ENCODE peak calls at places on chromosomes 11 and 22, in ten cellular contexts. Q, B, J, R, Y, P, Z, K, F and H are unnamed samples.

GRCh38 chr22:44336962-44337657 is 24.4 kb upstream of the SHISAL1 start:
- DNase-seq in Q (no peak), B (no peak), J (no peak), R (no peak), Y (no peak), P (no peak), Z (no peak), K (no peak), F (no peak), H (no peak)

GRCh38 chr11:129917231-129917630 is 21.9 kb upstream of the NFRKB start:
- DNase-seq in Q (no peak), B (no peak), J (no peak), R (no peak), Y (no peak), P (no peak), Z (no peak), K (no peak), F (no peak), H (no peak)

GRCh38 chr11:63508009-63508408 is 2.1 kb downstream of the LGALS12 start:
- DNase-seq in Q (peak; percentile 65), B (peak; percentile 27), J (peak; percentile 72), R (no peak), Y (no peak), P (no peak), Z (no peak), K (peak; percentile 37), F (no peak), H (no peak)

GRCh38 chr11:17568944-17569343 is 21.9 kb downstream of the OTOG start:
- DNase-seq in Q (no peak), B (no peak), J (no peak), R (no peak), Y (no peak), P (no peak), Z (no peak), K (no peak), F (no peak), H (no peak)

GRCh38 chr22:20211409-20211996 is 56.6 kb downstream of the RTN4R start:
- DNase-seq in Q (no peak), B (no peak), J (no peak), R (no peak), Y (no peak), P (no peak), Z (no peak), K (no peak), F (no peak), H (no peak)

GRCh38 chr11:114077482-114078305 is 18.2 kb downstream of the ZBTB16 start:
- DNase-seq in Q (no peak), B (no peak), J (no peak), R (no peak), Y (no peak), P (no peak), Z (no peak), K (no peak), F (no peak), H (no peak)

GRCh38 chr11:96761451-96761850 is 371.6 kb downstream of the JRKL start:
- DNase-seq in Q (no peak), B (no peak), J (no peak), R (no peak), Y (no peak), P (no peak), Z (no peak), K (no peak), F (no peak), H (no peak)

GRCh38 chr22:20463324-20464095 is 25.9 kb upstream of the SCARF2 start:
- DNase-seq in Q (no peak), B (no peak), J (no peak), R (no peak), Y (peak; percentile 52), P (no peak), Z (no peak), K (no peak), F (no peak), H (no peak)

GRCh38 chr22:35950262-35950661 is 78.4 kb downstream of the RBFOX2 start:
- DNase-seq in Q (no peak), B (no peak), J (no peak), R (no peak), Y (no peak), P (no peak), Z (no peak), K (no peak), F (no peak), H (no peak)

GRCh38 chr11:10488121-10488580 is 33.1 kb downstream of the AMPD3 start:
- DNase-seq in Q (no peak), B (no peak), J (peak; percentile 64), R (no peak), Y (no peak), P (no peak), Z (no peak), K (no peak), F (no peak), H (no peak)

GRCh38 chr22:41146573-41146972 is 54.2 kb downstream of the EP300 start:
- DNase-seq in Q (peak; percentile 10), B (no peak), J (no peak), R (no peak), Y (no peak), P (no peak), Z (no peak), K (no peak), F (no peak), H (no peak)

GRCh38 chr11:20077973-20078372 is 82.3 kb downstream of the DBX1 start:
- DNase-seq in Q (no peak), B (no peak), J (no peak), R (no peak), Y (no peak), P (no peak), Z (no peak), K (no peak), F (no peak), H (no peak)
- TF ChIP-seq CTCF in Q (no peak), B (no peak), J (no peak), R (no peak), Y (no peak), P (no peak), Z (no peak), K (no peak), F (no peak), H (no peak)

DNA sequence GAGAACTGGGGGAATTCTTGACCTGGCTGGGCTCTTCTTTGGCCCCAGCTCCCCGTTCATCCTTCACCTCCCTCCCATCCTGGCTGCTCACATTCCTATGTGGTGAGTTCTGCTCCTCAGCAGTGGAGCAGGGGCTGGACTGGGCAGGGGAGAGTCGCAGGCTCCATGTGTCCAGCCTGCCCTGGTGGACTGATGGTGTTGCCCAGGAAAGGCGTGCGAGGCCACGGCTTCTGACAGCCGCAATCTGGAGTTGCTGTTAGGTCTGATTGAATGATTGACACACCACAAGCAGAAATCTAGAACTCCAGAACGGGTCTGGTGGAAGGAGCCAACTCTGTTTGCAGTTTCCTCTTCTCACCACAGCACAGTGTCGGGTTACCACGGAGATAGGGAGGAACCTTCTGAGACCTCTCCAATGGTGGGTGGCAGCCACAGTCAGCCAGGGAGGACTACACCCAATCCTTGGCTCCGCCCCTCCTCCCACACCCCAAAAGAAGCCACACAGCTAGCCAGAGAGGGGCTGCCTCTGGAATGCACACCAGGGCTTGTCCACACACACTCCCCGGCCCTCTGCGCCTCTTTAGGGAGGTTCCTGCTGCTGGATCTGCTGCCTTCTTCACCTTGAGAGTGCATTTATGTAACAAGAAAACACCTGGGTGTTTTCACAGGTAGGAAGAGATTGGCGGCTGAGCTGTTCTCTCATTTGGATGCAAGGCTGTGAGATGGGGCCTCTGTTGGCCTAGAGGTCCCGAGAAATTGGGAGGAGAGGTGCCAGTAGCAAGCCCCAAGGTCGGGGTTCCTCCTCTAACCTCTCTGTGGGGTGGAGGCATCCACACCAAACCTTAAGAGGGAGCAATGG is 56.4 kb upstream of the CD44 start:
- DNase-seq in Q (peak; percentile 75), B (peak; percentile 15), J (peak; percentile 58), R (no peak), Y (peak; percentile 86), P (no peak), Z (peak; percentile 71), K (no peak), F (no peak), H (peak; percentile 91)
- TF ChIP-seq CTCF in Q (no peak), B (no peak), J (no peak), R (no peak), Y (no peak), P (no peak), Z (peak; percentile 4), K (no peak), F (no peak), H (peak; percentile 9)

GRCh38 chr22:38232196-38232595 is 30.4 kb downstream of the MAFF start:
- DNase-seq in Q (no peak), B (no peak), J (no peak), R (no peak), Y (no peak), P (no peak), Z (no peak), K (no peak), F (no peak), H (no peak)

GRCh38 chr22:38230916-38231315 is 29.1 kb downstream of the MAFF start:
- DNase-seq in Q (no peak), B (no peak), J (no peak), R (no peak), Y (no peak), P (no peak), Z (no peak), K (no peak), F (no peak), H (no peak)

GRCh38 chr22:38228873-38229740 is 27.3 kb downstream of the MAFF start:
- DNase-seq in Q (peak; percentile 60), B (no peak), J (peak; percentile 75), R (no peak), Y (peak; percentile 85), P (no peak), Z (no peak), K (no peak), F (no peak), H (no peak)

GRCh38 chr22:38228326-38228872 is 26.6 kb downstream of the MAFF start:
- DNase-seq in Q (peak; percentile 32), B (no peak), J (no peak), R (no peak), Y (no peak), P (no peak), Z (no peak), K (no peak), F (no peak), H (no peak)

DNA sequence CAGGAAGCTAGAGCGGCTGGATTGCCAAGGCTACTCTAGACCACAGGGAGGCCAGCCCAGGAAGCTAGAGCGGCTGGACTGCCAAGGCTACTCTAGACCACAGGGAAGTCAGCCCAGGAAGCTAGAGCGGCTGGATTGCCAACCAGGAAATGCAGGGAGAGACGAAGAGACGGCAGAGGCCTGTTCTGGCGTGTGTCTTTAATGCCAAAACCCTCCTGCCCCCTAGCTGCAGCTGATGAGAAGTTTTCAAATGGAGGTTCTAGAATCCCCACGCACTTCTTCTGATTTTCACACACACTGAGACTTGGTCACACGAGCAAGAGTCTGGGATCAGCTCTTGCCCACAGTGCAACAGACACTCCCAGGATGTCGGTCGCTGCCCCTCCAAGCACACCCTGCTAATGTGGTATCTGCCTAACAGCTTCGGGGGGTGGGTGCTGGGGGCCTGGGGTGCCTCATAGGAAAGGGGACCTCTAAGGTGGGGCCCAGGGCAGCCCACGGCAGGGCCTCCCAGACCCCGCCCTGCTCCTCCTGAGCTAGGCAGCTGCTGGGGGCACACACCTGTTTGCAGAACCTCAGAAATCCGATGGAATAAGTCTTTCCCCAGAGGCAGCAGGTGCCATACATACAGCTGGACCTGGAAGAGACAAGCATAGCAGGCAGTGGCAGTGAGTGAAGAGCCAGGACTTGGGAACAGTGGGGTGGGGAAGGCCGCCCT is 28.5 kb downstream of the MAFF start:
- DNase-seq in Q (peak; percentile 70), B (no peak), J (no peak), R (no peak), Y (no peak), P (no peak), Z (no peak), K (no peak), F (no peak), H (no peak)
- TF ChIP-seq CTCF in Q (peak; percentile 23), B (peak; percentile 19), J (no peak), R (peak; percentile 41), Y (peak; percentile 33), P (peak; percentile 53), Z (peak; percentile 31), K (peak; percentile 11), F (peak; percentile 25), H (peak; percentile 50)

GRCh38 chr11:61785837-61786402 is 6.5 kb downstream of the TMEM258 start:
- DNase-seq in Q (no peak), B (peak; percentile 56), J (no peak), R (no peak), Y (no peak), P (no peak), Z (no peak), K (no peak), F (no peak), H (no peak)
- TF ChIP-seq CTCF in Q (no peak), B (peak; percentile 14), J (no peak), R (no peak), Y (no peak), P (no peak), Z (peak; percentile 1), K (no peak), F (no peak), H (no peak)